ENCODE peak calls at places on chromosome 16, in eight cellular contexts. Z is brain microvascular endothelial cell, K is MG63, B is lower leg skin, P is left ventricle myocardium inferior, U is lower lobe of right lung, G is upper lobe of right lung, V is cardiac muscle cell. D is an unnamed sample.

GRCh38 chr16:49921791-49922456 is 66.0 kb upstream of the ZNF423 start:
- DNase-seq in Z (peak; percentile 60), K (peak; percentile 23), B (peak; percentile 30), P (peak; percentile 44), U (peak; percentile 54), G (no peak), V (peak; percentile 69), D (no peak)

GRCh38 chr16:27431773-27432599 is 30.0 kb downstream of the IL21R start:
- DNase-seq in Z (no peak), K (no peak), B (peak; percentile 11), P (no peak), U (no peak), G (peak; percentile 29), V (no peak), D (no peak)

GRCh38 chr16:1037023-1037933 is 35.3 kb upstream of the SSTR5 start:
- DNase-seq in Z (no peak), K (peak; percentile 58), B (no peak), P (no peak), U (no peak), G (no peak), V (no peak), D (no peak)

GRCh38 chr16:526181-527014 is 1.1 kb upstream of the CAPN15 start:
- DNase-seq in Z (no peak), K (peak; percentile 44), B (no peak), P (peak; percentile 56), U (peak; percentile 68), G (peak; percentile 84), V (peak; percentile 66), D (no peak)

GRCh38 chr16:27310576-27311448 is 3.0 kb upstream of the IL4R start:
- DNase-seq in Z (no peak), K (no peak), B (no peak), P (no peak), U (no peak), G (no peak), V (peak; percentile 91), D (no peak)

GRCh38 chr16:82801361-82801760 is 174.6 kb downstream of the CDH13 start:
- DNase-seq in Z (peak; percentile 74), K (no peak), B (no peak), P (no peak), U (no peak), G (no peak), V (no peak), D (no peak)

GRCh38 chr16:3520398-3520797 is 19.6 kb downstream of the CLUAP1 start:
- DNase-seq in Z (no peak), K (no peak), B (no peak), P (no peak), U (no peak), G (no peak), V (no peak), D (no peak)

GRCh38 chr16:12147681-12148479 is 171.3 kb downstream of the SNX29 start:
- DNase-seq in Z (no peak), K (no peak), B (no peak), P (peak; percentile 25), U (no peak), G (no peak), V (no peak), D (peak; percentile 21)

GRCh38 chr16:9297437-9298113 is 206.1 kb downstream of the HAPSTR1 start:
- DNase-seq in Z (no peak), K (peak; percentile 39), B (no peak), P (no peak), U (no peak), G (no peak), V (no peak), D (no peak)

GRCh38 chr16:28040039-28040438 is 23.5 kb downstream of the GSG1L start:
- DNase-seq in Z (no peak), K (no peak), B (no peak), P (no peak), U (no peak), G (no peak), V (no peak), D (no peak)

GRCh38 chr16:4536391-4537106 is 2.0 kb downstream of the CDIP1 start:
- DNase-seq in Z (no peak), K (no peak), B (no peak), P (no peak), U (no peak), G (no peak), V (no peak), D (no peak)

GRCh38 chr16:69859105-69859969 is 91.8 kb upstream of the CLEC18A start:
- DNase-seq in Z (no peak), K (no peak), B (no peak), P (peak; percentile 40), U (no peak), G (no peak), V (no peak), D (no peak)

GRCh38 chr16:3580271-3580670 is 3.1 kb upstream of the NLRC3 start:
- DNase-seq in Z (no peak), K (no peak), B (no peak), P (no peak), U (no peak), G (no peak), V (no peak), D (no peak)

GRCh38 chr16:56961851-56962281 is at the start of gene CETP:
- DNase-seq in Z (no peak), K (no peak), B (no peak), P (no peak), U (no peak), G (no peak), V (no peak), D (no peak)

GRCh38 chr16:50102046-50102756 is 36.4 kb downstream of the HEATR3 start:
- DNase-seq in Z (peak; percentile 81), K (no peak), B (no peak), P (no peak), U (no peak), G (no peak), V (peak; percentile 10), D (no peak)

GRCh38 chr16:55283776-55284717 is 40.0 kb upstream of the IRX6 start:
- DNase-seq in Z (no peak), K (no peak), B (no peak), P (no peak), U (no peak), G (no peak), V (no peak), D (no peak)

GRCh38 chr16:16982614-16983013 is 488.1 kb downstream of the XYLT1 start:
- DNase-seq in Z (no peak), K (no peak), B (no peak), P (no peak), U (no peak), G (no peak), V (no peak), D (no peak)

GRCh38 chr16:70159355-70160348 is 13.9 kb upstream of the CLEC18C start:
- DNase-seq in Z (no peak), K (no peak), B (peak; percentile 12), P (no peak), U (no peak), G (no peak), V (no peak), D (no peak)

DNA sequence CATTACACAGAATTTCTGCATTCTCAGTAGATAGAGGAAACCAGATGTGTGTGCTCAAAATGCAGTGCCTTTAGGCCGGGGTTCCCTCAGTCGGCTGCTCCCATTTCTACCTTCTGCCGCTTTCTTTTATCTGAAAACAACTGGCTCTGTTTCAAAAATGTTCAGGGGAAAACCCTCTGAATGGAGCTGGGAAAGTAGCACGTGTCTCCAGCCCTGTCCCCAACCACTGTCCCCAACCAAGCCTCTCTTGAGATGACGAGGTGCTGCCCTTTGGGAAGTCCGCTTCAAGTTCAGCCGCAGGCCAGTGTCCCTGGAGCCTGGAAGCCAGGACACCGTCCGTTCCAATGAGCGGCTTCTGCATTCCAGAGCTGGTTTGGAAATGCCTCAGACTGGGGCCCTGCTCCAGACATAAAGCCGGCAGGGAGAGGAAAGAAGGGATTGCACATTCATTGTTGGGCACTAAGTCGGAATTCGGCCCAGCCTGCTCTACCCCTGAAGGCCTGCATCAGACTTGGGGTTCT is 111.2 kb downstream of the BANP start:
- DNase-seq in Z (peak; percentile 61), K (no peak), B (no peak), P (peak; percentile 44), U (peak; percentile 34), G (no peak), V (peak; percentile 84), D (no peak)
- H3K4me3 ChIP-seq in Z (no peak overlapping the region), K (no peak overlapping the region), B (no peak overlapping the region), P (no peak overlapping the region), U (no peak overlapping the region), G (no peak overlapping the region), V (no peak overlapping the region), D (no peak overlapping the region)

DNA sequence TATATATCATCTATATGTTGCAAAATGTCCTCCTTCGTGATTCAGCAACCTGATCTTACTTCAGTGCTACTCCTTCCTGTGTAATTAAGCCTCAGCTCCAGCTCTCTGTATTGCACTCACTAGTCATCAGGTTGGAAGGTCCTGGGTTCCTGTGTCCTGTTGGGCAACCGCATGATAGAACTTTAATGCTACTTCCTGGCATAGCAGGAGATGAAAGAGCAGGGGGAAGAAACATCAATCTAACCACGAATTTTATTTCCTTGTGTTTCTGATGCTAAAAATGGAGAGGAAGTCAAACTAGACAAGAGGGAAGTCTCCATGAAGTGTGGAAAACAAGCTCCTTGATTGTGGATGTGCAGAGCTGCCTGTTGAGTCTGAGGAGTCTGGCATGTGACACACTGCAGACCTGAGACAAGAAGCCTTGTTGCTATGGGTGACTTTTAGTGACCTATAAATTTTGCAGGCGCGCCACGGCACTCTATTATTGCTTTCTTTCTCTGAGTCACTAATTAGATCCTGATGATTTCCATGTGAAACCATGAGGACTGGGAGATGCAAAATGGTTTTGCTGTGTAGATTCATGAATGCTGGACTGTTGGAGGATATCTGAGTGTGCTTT is 25.6 kb downstream of the IGSF6 start:
- DNase-seq in Z (peak; percentile 84), K (peak; percentile 56), B (peak; percentile 71), P (no peak), U (no peak), G (no peak), V (peak; percentile 82), D (peak; percentile 75)
- H3K4me3 ChIP-seq in Z (no peak overlapping the region), K (no peak overlapping the region), B (no peak overlapping the region), P (no peak overlapping the region), U (no peak overlapping the region), G (no peak overlapping the region), V (no peak overlapping the region), D (peak overlapping the region; percentile 65)

GRCh38 chr16:87464691-87465300 is 28.0 kb downstream of the ZCCHC14 start:
- DNase-seq in Z (peak; percentile 81), K (peak; percentile 83), B (peak; percentile 81), P (peak; percentile 61), U (peak; percentile 75), G (peak; percentile 83), V (peak; percentile 94), D (no peak)
- H3K4me3 ChIP-seq in Z (peak overlapping the region; percentile 12), K (no peak overlapping the region), B (no peak overlapping the region), P (peak overlapping the region; percentile 44), U (peak overlapping the region; percentile 28), G (peak overlapping the region; percentile 33), V (no peak overlapping the region), D (peak overlapping the region; percentile 62)

GRCh38 chr16:67157892-67158635 is 1.6 kb downstream of the TRADD start:
- DNase-seq in Z (no peak), K (no peak), B (no peak), P (no peak), U (no peak), G (no peak), V (no peak), D (no peak)

GRCh38 chr16:67157106-67157748 is 2.5 kb downstream of the TRADD start:
- DNase-seq in Z (no peak), K (no peak), B (no peak), P (no peak), U (no peak), G (no peak), V (no peak), D (no peak)

GRCh38 chr16:67155305-67156145 is 4.2 kb downstream of the TRADD start:
- DNase-seq in Z (peak; percentile 33), K (peak; percentile 61), B (no peak), P (peak; percentile 72), U (peak; percentile 85), G (peak; percentile 89), V (peak; percentile 83), D (peak; percentile 80)

GRCh38 chr16:67154578-67155304 is 3.9 kb upstream of the B3GNT9 start:
- DNase-seq in Z (no peak), K (no peak), B (no peak), P (no peak), U (no peak), G (no peak), V (no peak), D (no peak)

GRCh38 chr16:67156146-67156844 is 3.4 kb downstream of the TRADD start:
- DNase-seq in Z (no peak), K (no peak), B (no peak), P (no peak), U (no peak), G (no peak), V (no peak), D (no peak)
- H3K4me3 ChIP-seq in Z (no peak overlapping the region), K (no peak overlapping the region), B (no peak overlapping the region), P (no peak overlapping the region), U (no peak overlapping the region), G (no peak overlapping the region), V (no peak overlapping the region), D (no peak overlapping the region)

D was measured in CD4-positive, CD25-positive, alpha-beta regulatory T cell.